ENCODE peak calls at places on chromosomes 7 and 10, in five cellular contexts. One of them, this sample, is unnamed. For H3K4me1, the result is how much of the 10 kb centered on the place peaks cover.

GRCh38 chr7:124072603-124073324 is 39.9 kb upstream of the TMEM229A start:
- DNase-seq in transverse colon: no peak
- DNase-seq in A549: no peak
- DNase-seq in neural progenitor cell: no peak
- DNase-seq in lower lobe of right lung: no peak
- DNase-seq in this sample: no peak

GRCh38 chr10:27865221-27865635 is 119.6 kb upstream of the MKX start:
- DNase-seq in transverse colon: no peak
- DNase-seq in A549: no peak
- DNase-seq in neural progenitor cell: no peak
- DNase-seq in lower lobe of right lung: no peak
- DNase-seq in this sample: no peak

GRCh38 chr10:86830043-86830591 is 73.7 kb downstream of the BMPR1A start:
- DNase-seq in transverse colon: no peak
- DNase-seq in A549: no peak
- DNase-seq in neural progenitor cell: no peak
- DNase-seq in lower lobe of right lung: no peak
- DNase-seq in this sample: no peak

GRCh38 chr10:129525408-129525807 is 58.4 kb downstream of the MGMT start:
- DNase-seq in transverse colon: no peak
- DNase-seq in A549: no peak
- DNase-seq in neural progenitor cell: no peak
- DNase-seq in lower lobe of right lung: no peak
- DNase-seq in this sample: no peak

GRCh38 chr7:20403356-20403755 is 72.7 kb downstream of the ITGB8 start:
- DNase-seq in transverse colon: no peak
- DNase-seq in A549: no peak
- DNase-seq in neural progenitor cell: no peak
- DNase-seq in lower lobe of right lung: no peak
- DNase-seq in this sample: no peak

GRCh38 chr10:99827906-99828305 is 45.5 kb downstream of the ABCC2 start:
- DNase-seq in transverse colon: no peak
- DNase-seq in A549: no peak
- DNase-seq in neural progenitor cell: no peak
- DNase-seq in lower lobe of right lung: no peak
- DNase-seq in this sample: no peak

GRCh38 chr10:53699231-53699630 is 926.6 kb upstream of the MBL2 start:
- DNase-seq in transverse colon: no peak
- DNase-seq in A549: no peak
- DNase-seq in neural progenitor cell: no peak
- DNase-seq in lower lobe of right lung: no peak
- DNase-seq in this sample: no peak

GRCh38 chr7:137574836-137575235 is 231.3 kb upstream of the PTN start:
- DNase-seq in transverse colon: no peak
- DNase-seq in A549: no peak
- DNase-seq in neural progenitor cell: no peak
- DNase-seq in lower lobe of right lung: no peak
- DNase-seq in this sample: no peak

GRCh38 chr7:95997632-95998031 is 225.3 kb downstream of the DYNC1I1 start:
- DNase-seq in transverse colon: no peak
- DNase-seq in A549: no peak
- DNase-seq in neural progenitor cell: no peak
- DNase-seq in lower lobe of right lung: no peak
- DNase-seq in this sample: no peak

GRCh38 chr10:124728830-124729661 is 15.1 kb downstream of the FAM53B start:
- DNase-seq in transverse colon: peak
- DNase-seq in A549: no peak
- DNase-seq in neural progenitor cell: no peak
- DNase-seq in lower lobe of right lung: no peak
- DNase-seq in this sample: peak

GRCh38 chr10:1152386-1153252 is 96.4 kb downstream of the WDR37 start:
- DNase-seq in transverse colon: no peak
- DNase-seq in A549: no peak
- DNase-seq in neural progenitor cell: no peak
- DNase-seq in lower lobe of right lung: no peak
- DNase-seq in this sample: peak

GRCh38 chr7:25255603-25256320 is 27.5 kb upstream of the NPVF start:
- DNase-seq in transverse colon: peak
- DNase-seq in A549: no peak
- DNase-seq in neural progenitor cell: peak
- DNase-seq in lower lobe of right lung: no peak
- DNase-seq in this sample: no peak

GRCh38 chr10:74047304-74047703 is 49.4 kb downstream of the VCL start:
- DNase-seq in transverse colon: no peak
- DNase-seq in A549: no peak
- DNase-seq in neural progenitor cell: no peak
- DNase-seq in lower lobe of right lung: no peak
- DNase-seq in this sample: no peak

GRCh38 chr7:1087952-1088920 is at the start of gene GPER1:
- DNase-seq in transverse colon: peak
- DNase-seq in A549: no peak
- DNase-seq in neural progenitor cell: peak
- DNase-seq in lower lobe of right lung: peak
- DNase-seq in this sample: peak

GRCh38 chr7:115516341-115516740 is 514.2 kb downstream of the TFEC start:
- DNase-seq in transverse colon: no peak
- DNase-seq in A549: no peak
- DNase-seq in neural progenitor cell: no peak
- DNase-seq in lower lobe of right lung: no peak
- DNase-seq in this sample: no peak

GRCh38 chr10:126528320-126528835 is 140.1 kb upstream of the ADAM12 start:
- DNase-seq in transverse colon: no peak
- DNase-seq in A549: no peak
- DNase-seq in neural progenitor cell: no peak
- DNase-seq in lower lobe of right lung: no peak
- DNase-seq in this sample: no peak

GRCh38 chr7:2247141-2247985 is 5.3 kb downstream of the NUDT1 start:
- DNase-seq in transverse colon: no peak
- DNase-seq in A549: peak
- DNase-seq in neural progenitor cell: peak
- DNase-seq in lower lobe of right lung: no peak
- DNase-seq in this sample: no peak

GRCh38 chr10:102283890-102284289 is 38.6 kb downstream of the GBF1 start:
- DNase-seq in transverse colon: no peak
- DNase-seq in A549: no peak
- DNase-seq in neural progenitor cell: no peak
- DNase-seq in lower lobe of right lung: no peak
- DNase-seq in this sample: no peak

GRCh38 chr10:95333997-95334792 is 43.4 kb upstream of the PDLIM1 start:
- DNase-seq in transverse colon: peak
- DNase-seq in A549: peak
- DNase-seq in neural progenitor cell: no peak
- DNase-seq in lower lobe of right lung: peak
- DNase-seq in this sample: no peak

DNA sequence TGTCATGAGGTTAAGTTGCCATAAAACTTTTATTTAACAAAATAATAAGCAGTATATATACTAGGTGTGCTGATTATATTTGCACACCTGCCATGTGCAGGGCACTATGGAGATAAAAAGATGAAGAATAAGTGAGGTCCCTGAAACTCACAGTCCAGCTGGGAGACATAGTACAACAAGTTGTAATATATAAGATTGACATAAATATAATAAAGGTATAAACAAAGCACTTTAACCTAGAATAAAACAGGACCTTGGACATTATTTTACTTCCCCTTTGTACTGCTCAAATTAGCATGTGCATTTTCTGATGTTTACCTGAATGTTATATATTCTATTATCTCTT is 6.2 kb downstream of the STK17A start:
- DNase-seq in transverse colon: no peak
- DNase-seq in A549: no peak
- DNase-seq in neural progenitor cell: no peak
- DNase-seq in lower lobe of right lung: no peak
- DNase-seq in this sample: no peak
- H3K4me1 ChIP-seq in transverse colon: half or more
- H3K4me1 ChIP-seq in A549: half or more
- H3K4me1 ChIP-seq in neural progenitor cell: under half
- H3K4me1 ChIP-seq in lower lobe of right lung: under half
- H3K4me1 ChIP-seq in this sample: under half

GRCh38 chr7:107168233-107169119 is at the start of gene HBP1:
- DNase-seq in transverse colon: peak
- DNase-seq in A549: peak
- DNase-seq in neural progenitor cell: peak
- DNase-seq in lower lobe of right lung: peak
- DNase-seq in this sample: peak

GRCh38 chr7:107165341-107165740 is 3.5 kb upstream of the HBP1 start:
- DNase-seq in transverse colon: no peak
- DNase-seq in A549: no peak
- DNase-seq in neural progenitor cell: no peak
- DNase-seq in lower lobe of right lung: no peak
- DNase-seq in this sample: no peak

GRCh38 chr7:107167483-107168232 is 1.1 kb upstream of the HBP1 start:
- DNase-seq in transverse colon: no peak
- DNase-seq in A549: peak
- DNase-seq in neural progenitor cell: peak
- DNase-seq in lower lobe of right lung: peak
- DNase-seq in this sample: no peak

GRCh38 chr7:107169120-107170050 is 582 bp downstream of the HBP1 start:
- DNase-seq in transverse colon: peak
- DNase-seq in A549: peak
- DNase-seq in neural progenitor cell: peak
- DNase-seq in lower lobe of right lung: peak
- DNase-seq in this sample: peak

GRCh38 chr7:107166702-107167426 is 1.9 kb upstream of the HBP1 start:
- DNase-seq in transverse colon: no peak
- DNase-seq in A549: no peak
- DNase-seq in neural progenitor cell: no peak
- DNase-seq in lower lobe of right lung: no peak
- DNase-seq in this sample: no peak
- H3K27ac ChIP-seq in transverse colon: peak
- H3K27ac ChIP-seq in A549: peak
- H3K27ac ChIP-seq in neural progenitor cell: peak
- H3K27ac ChIP-seq in lower lobe of right lung: peak
- H3K27ac ChIP-seq in this sample: peak

GRCh38 chr10:116139886-116140285 is 133.1 kb downstream of the GFRA1 start:
- DNase-seq in transverse colon: no peak
- DNase-seq in A549: no peak
- DNase-seq in neural progenitor cell: no peak
- DNase-seq in lower lobe of right lung: no peak
- DNase-seq in this sample: no peak

GRCh38 chr10:116133641-116134040 is 139.4 kb downstream of the GFRA1 start:
- DNase-seq in transverse colon: no peak
- DNase-seq in A549: no peak
- DNase-seq in neural progenitor cell: no peak
- DNase-seq in lower lobe of right lung: no peak
- DNase-seq in this sample: no peak

GRCh38 chr10:116143673-116144072 is 129.3 kb downstream of the GFRA1 start:
- DNase-seq in transverse colon: no peak
- DNase-seq in A549: no peak
- DNase-seq in neural progenitor cell: no peak
- DNase-seq in lower lobe of right lung: no peak
- DNase-seq in this sample: no peak

GRCh38 chr10:116134316-116134715 is 138.7 kb downstream of the GFRA1 start:
- DNase-seq in transverse colon: no peak
- DNase-seq in A549: no peak
- DNase-seq in neural progenitor cell: no peak
- DNase-seq in lower lobe of right lung: no peak
- DNase-seq in this sample: no peak

GRCh38 chr10:116138897-116139296 is 134.1 kb downstream of the GFRA1 start:
- DNase-seq in transverse colon: no peak
- DNase-seq in A549: no peak
- DNase-seq in neural progenitor cell: no peak
- DNase-seq in lower lobe of right lung: no peak
- DNase-seq in this sample: no peak
- TF ChIP-seq CTCF in transverse colon: no peak
- TF ChIP-seq CTCF in A549: no peak
- TF ChIP-seq CTCF in neural progenitor cell: no peak
- TF ChIP-seq CTCF in lower lobe of right lung: no peak
- TF ChIP-seq CTCF in this sample: no peak

GRCh38 chr10:13349776-13350274 is 1.7 kb upstream of the SEPHS1 start:
- DNase-seq in transverse colon: peak
- DNase-seq in A549: no peak
- DNase-seq in neural progenitor cell: peak
- DNase-seq in lower lobe of right lung: peak
- DNase-seq in this sample: peak
- H3K4me1 ChIP-seq in transverse colon: under half
- H3K4me1 ChIP-seq in A549: under half
- H3K4me1 ChIP-seq in neural progenitor cell: under half
- H3K4me1 ChIP-seq in lower lobe of right lung: under half
- H3K4me1 ChIP-seq in this sample: under half

DNA sequence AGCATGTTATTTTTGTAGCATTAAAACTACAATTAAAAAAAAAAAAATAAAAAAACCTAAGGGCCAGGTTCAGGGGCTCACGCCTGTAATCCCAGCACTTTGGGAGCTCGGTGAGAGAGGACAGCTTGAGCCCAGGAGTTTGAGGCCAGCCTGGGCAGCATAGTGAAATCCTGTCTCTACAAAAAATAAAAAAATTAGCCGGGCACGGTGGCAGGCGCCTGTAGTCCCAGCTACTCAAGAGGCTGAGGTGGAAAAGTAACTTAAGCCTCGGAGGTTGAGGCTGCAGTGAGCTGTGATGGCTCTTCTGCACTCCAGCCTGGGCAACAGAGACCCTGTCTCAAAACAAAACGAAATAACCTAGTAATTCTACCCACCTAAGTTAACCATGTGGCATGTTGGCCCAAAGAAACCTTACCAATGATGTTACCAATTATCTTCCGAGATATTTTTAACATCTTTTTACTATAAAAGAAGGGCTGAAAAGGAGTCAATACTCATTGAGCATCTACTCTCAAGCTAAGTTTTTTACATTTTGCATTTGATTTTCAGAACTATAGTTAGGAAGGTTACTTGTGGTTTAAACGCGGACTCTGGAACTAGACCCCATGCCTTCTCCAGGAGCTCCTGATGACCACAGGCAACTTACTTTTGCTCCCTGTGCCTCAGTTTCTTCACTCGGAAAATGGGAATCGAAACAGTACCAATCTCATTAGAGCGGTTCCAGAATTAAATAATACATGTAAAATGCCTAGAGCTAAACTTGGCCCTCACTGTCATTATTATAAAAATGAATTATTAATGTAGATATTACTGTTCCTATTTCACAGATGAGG is 1.4 kb downstream of the ITGB1 start:
- DNase-seq in transverse colon: no peak
- DNase-seq in A549: no peak
- DNase-seq in neural progenitor cell: no peak
- DNase-seq in lower lobe of right lung: no peak
- DNase-seq in this sample: no peak
- H3K27ac ChIP-seq in transverse colon: peak
- H3K27ac ChIP-seq in A549: peak
- H3K27ac ChIP-seq in neural progenitor cell: no peak
- H3K27ac ChIP-seq in lower lobe of right lung: peak
- H3K27ac ChIP-seq in this sample: peak

GRCh38 chr10:2938869-2939268 is 128.5 kb upstream of the PFKP start:
- DNase-seq in transverse colon: no peak
- DNase-seq in A549: no peak
- DNase-seq in neural progenitor cell: no peak
- DNase-seq in lower lobe of right lung: no peak
- DNase-seq in this sample: no peak
- TF ChIP-seq CTCF in transverse colon: no peak
- TF ChIP-seq CTCF in A549: peak
- TF ChIP-seq CTCF in neural progenitor cell: no peak
- TF ChIP-seq CTCF in lower lobe of right lung: peak
- TF ChIP-seq CTCF in this sample: peak